ENCODE peak calls at places on chromosomes 7 and 10, in four cellular contexts. X is GM12878, J is HepG2, D is K562. K is an unnamed sample.

GRCh38 chr7:51187941-51188340 is 128.7 kb downstream of the COBL start:
- DNase-seq in J (no peak), D (no peak), X (no peak), K (peak; percentile 82)

GRCh38 chr10:52111151-52111891 is 202.8 kb upstream of the DKK1 start:
- DNase-seq in D (no peak), J (no peak), X (no peak), K (no peak)

GRCh38 chr7:47478926-47479791 is 102.8 kb downstream of the TNS3 start:
- DNase-seq in J (no peak), D (no peak), X (no peak), K (no peak)

GRCh38 chr7:119320316-119320715 is 952.7 kb upstream of the KCND2 start:
- DNase-seq in J (no peak), D (no peak), X (no peak), K (no peak)

GRCh38 chr7:106671160-106671559 is 10.2 kb upstream of the CCDC71L start:
- DNase-seq in J (no peak), X (no peak), D (no peak), K (no peak)

GRCh38 chr10:119549247-119549999 is 6.9 kb upstream of the RGS10 start:
- DNase-seq in J (no peak), D (no peak), X (no peak), K (no peak)

GRCh38 chr10:3420527-3421469 is 248.2 kb upstream of the PITRM1 start:
- DNase-seq in X (no peak), J (no peak), D (no peak), K (no peak)

GRCh38 chr10:103676851-103677417 is 178.4 kb downstream of the SH3PXD2A start:
- DNase-seq in X (no peak), J (no peak), D (no peak), K (no peak)

GRCh38 chr10:96512997-96513685 is 585 bp downstream of the TLL2 start:
- DNase-seq in D (no peak), J (no peak), X (no peak), K (no peak)

GRCh38 chr7:35848728-35849127 is 47.9 kb downstream of the SEPTIN7 start:
- DNase-seq in X (no peak), J (no peak), D (no peak), K (no peak)

GRCh38 chr7:473870-474604 is 45.6 kb downstream of the PDGFA start:
- DNase-seq in X (no peak), J (no peak), D (no peak), K (no peak)
- TF ChIP-seq CREB1 in X (no peak), J (no peak), D (no peak), K (no peak)

GRCh38 chr7:2759736-2760097 is 71.7 kb downstream of the AMZ1 start:
- DNase-seq in J (no peak), X (no peak), D (no peak), K (no peak)
- TF ChIP-seq RAD21 in J (no peak), X (no peak), D (no peak), K (no peak)

GRCh38 chr10:30775779-30776591 is 146.4 kb upstream of the LYZL2 start:
- DNase-seq in D (no peak), X (no peak), J (no peak), K (no peak)
- TF ChIP-seq USF2 in D (no peak), X (no peak), J (no peak), K (no peak)

DNA sequence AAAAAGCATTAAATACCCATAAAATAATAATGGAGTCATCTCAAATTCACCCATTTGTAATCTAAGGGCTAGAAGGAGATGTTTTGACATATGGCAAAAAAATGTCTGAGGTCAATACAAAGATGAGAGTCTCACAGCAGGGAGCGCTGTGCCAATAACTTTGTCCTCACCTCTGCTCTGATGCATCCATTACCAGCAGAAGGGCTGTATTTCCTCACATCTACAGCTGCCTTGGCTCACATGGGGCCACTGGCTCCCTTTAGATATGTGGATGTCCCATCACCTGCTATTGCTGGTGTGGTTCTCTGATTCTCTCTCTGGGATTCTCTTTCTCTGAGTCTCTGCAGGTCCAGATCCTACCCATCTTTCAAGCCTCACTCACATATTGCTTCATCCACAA is 90.3 kb upstream of the FAM133B start:
- DNase-seq in X (no peak), D (no peak), J (peak; percentile 20), K (no peak)
- TF ChIP-seq CREB1 in X (no peak), D (no peak), J (no peak), K (no peak)

DNA sequence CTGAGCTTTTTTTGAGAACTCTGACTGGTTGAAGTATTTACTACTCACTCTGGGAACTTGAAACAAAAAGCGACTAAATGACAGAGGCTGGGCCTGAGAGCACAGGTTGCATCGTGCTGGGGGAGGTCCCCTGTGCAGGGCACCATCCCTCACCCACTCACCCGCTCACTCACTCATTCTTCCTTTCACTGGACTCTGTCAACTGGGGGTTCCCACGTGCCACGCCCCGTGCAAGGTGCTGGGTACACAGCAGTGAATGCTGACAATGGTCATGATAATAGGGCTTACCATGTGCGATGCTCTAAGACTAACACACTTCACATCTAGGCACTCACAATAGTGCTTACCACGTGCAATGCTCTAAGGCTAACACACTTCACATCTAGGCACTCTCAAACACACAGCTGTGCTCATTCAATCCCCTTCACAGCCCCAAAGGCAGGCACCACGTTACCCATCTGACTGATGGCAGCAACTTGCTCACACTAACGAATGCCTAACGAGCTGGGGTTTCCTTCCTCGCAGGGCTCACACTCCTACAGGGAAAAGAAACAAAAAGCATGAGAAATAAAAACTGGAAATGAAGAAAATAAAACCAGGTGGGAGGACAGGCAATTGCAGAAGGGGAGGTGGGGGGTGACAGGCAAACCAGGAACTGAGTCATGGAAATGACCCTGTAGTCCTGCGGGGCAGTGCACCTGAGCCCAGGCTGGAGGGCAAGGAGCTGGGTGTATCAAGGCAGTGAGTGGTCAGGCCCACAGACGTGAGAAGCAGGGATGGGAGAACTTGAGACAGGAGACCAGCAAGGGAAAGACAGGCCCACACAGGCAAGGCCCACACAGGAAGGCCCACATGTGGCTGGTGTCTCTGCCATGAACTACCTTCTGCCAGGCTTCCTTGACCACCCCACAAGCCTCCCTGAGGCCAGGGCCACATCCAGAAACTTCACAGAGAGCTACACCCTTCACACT is 147.0 kb upstream of the FAM20C start:
- DNase-seq in D (no peak), J (no peak), X (no peak), K (no peak)
- TF ChIP-seq RAD21 in D (no peak), J (no peak), X (no peak), K (no peak)

GRCh38 chr7:69177941-69178494 is 420.3 kb upstream of the AUTS2 start:
- DNase-seq in D (no peak), X (no peak), J (no peak), K (no peak)
- TF ChIP-seq USF2 in D (no peak), X (no peak), J (no peak), K (no peak)

DNA sequence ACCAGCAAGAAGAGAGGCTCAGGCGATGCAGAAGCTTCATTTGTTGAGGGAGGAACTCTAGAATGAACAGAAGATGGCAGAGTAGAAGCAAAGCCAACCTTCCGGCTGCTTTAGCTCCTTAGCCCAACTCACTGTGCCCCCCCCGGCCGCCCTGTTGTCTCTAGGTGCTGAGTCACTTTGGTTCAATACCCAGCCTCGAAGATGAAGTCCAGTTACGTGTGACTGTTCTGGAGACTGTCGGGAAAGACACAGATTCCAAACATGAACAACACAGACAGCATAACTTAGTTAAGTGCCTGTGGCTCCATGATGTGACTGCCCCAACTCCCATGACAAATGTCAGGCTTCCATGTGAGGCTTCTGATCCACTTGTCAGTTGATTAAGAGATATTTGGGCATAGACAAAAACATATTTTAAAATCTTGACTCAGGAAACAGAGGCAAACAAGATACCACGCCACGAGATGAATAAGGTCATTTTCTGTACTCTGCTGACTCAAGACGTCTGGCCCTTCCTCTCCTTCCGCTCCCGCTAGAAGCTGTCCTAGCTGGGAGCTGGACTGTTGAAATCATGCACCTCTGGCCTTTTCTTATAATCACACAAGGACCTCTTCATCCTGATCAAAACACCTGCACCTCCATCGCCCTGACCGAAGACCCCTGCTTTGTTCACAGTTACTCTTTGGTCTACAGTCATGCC is 199.3 kb downstream of the FRMD4A start:
- DNase-seq in D (peak; percentile 17), J (no peak), X (no peak), K (no peak)
- TF ChIP-seq CREB1 in D (no peak), J (no peak), X (no peak), K (no peak)

GRCh38 chr10:24279166-24279565 is 70.2 kb downstream of the KIAA1217 start:
- DNase-seq in D (no peak), J (no peak), X (no peak), K (no peak)
- TF ChIP-seq RAD21 in D (no peak), J (no peak), X (no peak), K (no peak)

GRCh38 chr10:32955790-32956189 is 2.2 kb downstream of the ITGB1 start:
- DNase-seq in J (no peak), D (no peak), X (no peak), K (no peak)

GRCh38 chr10:32955299-32955772 is 2.7 kb downstream of the ITGB1 start:
- DNase-seq in X (no peak), D (no peak), J (no peak), K (no peak)

GRCh38 chr10:32957341-32958084 is 517 bp downstream of the ITGB1 start:
- DNase-seq in D (no peak), X (no peak), J (no peak), K (no peak)

GRCh38 chr10:32958085-32958991 is at the start of gene ITGB1:
- DNase-seq in D (peak; percentile 90), X (no peak), J (peak; percentile 86), K (peak; percentile 95)

GRCh38 chr10:32956365-32957197 is 1.4 kb downstream of the ITGB1 start:
- DNase-seq in X (no peak), D (no peak), J (no peak), K (no peak)
- TF ChIP-seq USF2 in X (no peak), D (no peak), J (no peak), K (no peak)

GRCh38 chr10:33487014-33487776 is 152.7 kb upstream of the NRP1 start:
- DNase-seq in X (no peak), D (no peak), J (no peak), K (no peak)

GRCh38 chr10:33484787-33485186 is 150.3 kb upstream of the NRP1 start:
- DNase-seq in J (no peak), D (no peak), X (no peak), K (no peak)

GRCh38 chr10:33485276-33485675 is 150.8 kb upstream of the NRP1 start:
- DNase-seq in J (no peak), X (no peak), D (no peak), K (no peak)

GRCh38 chr10:33481184-33481583 is 146.7 kb upstream of the NRP1 start:
- DNase-seq in J (no peak), X (no peak), D (no peak), K (no peak)

GRCh38 chr10:33483124-33483794 is 148.8 kb upstream of the NRP1 start:
- DNase-seq in X (no peak), D (no peak), J (no peak), K (no peak)
- TF ChIP-seq CREB1 in X (no peak), D (no peak), J (no peak), K (no peak)

K was measured in H1.